ENCODE peak calls at places on chromosomes 12 and 14, in ten cellular contexts. J, X, H, B, Y, T, U, F, V and R are unnamed samples.

GRCh38 chr12:73952304-73952703 is 585.3 kb upstream of the ATXN7L3B start:
- DNase-seq in J (no peak), X (no peak), H (no peak), B (no peak), Y (no peak), T (no peak), U (no peak), F (no peak), V (no peak), R (no peak)

GRCh38 chr12:106644335-106645073 is 61.7 kb downstream of the RFX4 start:
- DNase-seq in J (no peak), X (no peak), H (no peak), B (no peak), Y (no peak), T (no peak), U (no peak), F (peak; percentile 11), V (no peak), R (no peak)

GRCh38 chr14:100140452-100141132 is 18.9 kb downstream of the DEGS2 start:
- DNase-seq in J (no peak), X (no peak), H (no peak), B (no peak), Y (peak; percentile 81), T (no peak), U (no peak), F (peak; percentile 36), V (peak; percentile 44), R (no peak)

GRCh38 chr14:61416587-61416986 is 95.2 kb downstream of the PRKCH start:
- DNase-seq in J (no peak), X (no peak), H (no peak), B (no peak), Y (no peak), T (no peak), U (no peak), F (no peak), V (no peak), R (no peak)

GRCh38 chr12:93127107-93127560 is 198.0 kb upstream of the EEA1 start:
- DNase-seq in J (no peak), X (peak; percentile 48), H (peak; percentile 53), B (no peak), Y (no peak), T (no peak), U (no peak), F (no peak), V (peak; percentile 16), R (no peak)

GRCh38 chr12:75635606-75636444 is 124.4 kb upstream of the KRR1 start:
- DNase-seq in J (no peak), X (no peak), H (no peak), B (peak; percentile 41), Y (peak; percentile 43), T (peak; percentile 91), U (peak; percentile 46), F (no peak), V (no peak), R (peak; percentile 25)

GRCh38 chr12:7319934-7320333 is 16.1 kb downstream of the ACSM4 start:
- DNase-seq in J (no peak), X (no peak), H (no peak), B (no peak), Y (no peak), T (no peak), U (no peak), F (no peak), V (no peak), R (no peak)

GRCh38 chr12:105234197-105234596 is 1.8 kb downstream of the APPL2 start:
- DNase-seq in J (no peak), X (no peak), H (no peak), B (no peak), Y (no peak), T (no peak), U (no peak), F (no peak), V (no peak), R (no peak)

GRCh38 chr14:49992448-49992847 is 99.6 kb downstream of the ARF6 start:
- DNase-seq in J (no peak), X (no peak), H (no peak), B (no peak), Y (no peak), T (no peak), U (no peak), F (no peak), V (no peak), R (no peak)

GRCh38 chr12:4809013-4809448 is 88.8 kb downstream of the GALNT8 start:
- DNase-seq in J (no peak), X (peak; percentile 23), H (no peak), B (no peak), Y (peak; percentile 53), T (no peak), U (no peak), F (peak; percentile 48), V (no peak), R (peak; percentile 41)

GRCh38 chr12:127660961-127661360 is 606.0 kb upstream of the TMEM132C start:
- DNase-seq in J (no peak), X (no peak), H (no peak), B (no peak), Y (no peak), T (no peak), U (no peak), F (no peak), V (no peak), R (no peak)

GRCh38 chr12:111424793-111425251 is 19.1 kb downstream of the SH2B3 start:
- DNase-seq in J (no peak), X (no peak), H (no peak), B (no peak), Y (no peak), T (no peak), U (no peak), F (no peak), V (no peak), R (no peak)
- TF ChIP-seq CTCF in J (no peak), X (no peak), H (peak; percentile 56), B (peak; percentile 38), Y (peak; percentile 12), T (peak; percentile 25), U (peak; percentile 27), F (no peak), V (no peak), R (no peak)

DNA sequence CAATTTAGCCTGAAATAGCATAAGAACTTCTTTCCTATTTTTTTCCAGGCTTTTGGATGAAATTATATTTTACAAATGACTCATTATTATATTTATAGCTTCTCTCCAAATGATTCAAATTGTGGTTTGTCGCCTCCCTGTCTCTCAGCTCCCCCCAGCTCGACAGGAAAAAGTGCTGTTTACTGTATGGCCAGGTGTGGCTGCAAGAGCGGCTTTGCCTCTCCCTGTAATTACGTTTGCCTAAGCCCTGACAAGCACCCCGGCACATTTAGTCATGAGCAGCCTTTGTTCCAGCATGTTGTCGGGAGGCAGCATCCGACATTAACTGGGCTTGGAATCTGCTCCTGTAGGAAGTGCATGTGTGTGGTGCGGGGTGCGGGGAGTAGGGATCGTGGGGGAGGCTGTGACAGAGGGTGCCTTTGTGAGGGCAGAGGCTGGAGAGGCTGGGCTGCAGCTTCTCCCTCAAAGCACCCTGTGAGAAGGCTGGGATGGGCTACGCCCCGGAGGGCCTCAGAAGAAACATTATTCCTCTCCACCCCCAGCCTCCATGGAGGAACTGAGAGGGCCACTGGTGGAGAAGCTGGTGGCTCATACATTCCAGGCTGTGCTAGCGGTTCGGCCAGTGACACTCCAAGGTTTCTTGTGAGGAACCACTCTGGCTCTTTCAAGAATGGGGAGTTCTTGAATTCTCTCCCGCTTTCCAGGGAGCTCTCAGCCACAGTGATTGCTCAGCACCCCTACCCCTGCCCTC is 42.1 kb upstream of the CTDSP2 start:
- DNase-seq in J (no peak), X (no peak), H (no peak), B (peak; percentile 56), Y (peak; percentile 66), T (peak; percentile 73), U (peak; percentile 47), F (no peak), V (no peak), R (no peak)
- TF ChIP-seq CTCF in J (no peak), X (no peak), H (no peak), B (no peak), Y (no peak), T (no peak), U (no peak), F (no peak), V (no peak), R (no peak)

GRCh38 chr12:2752676-2753371 is 41.9 kb upstream of the FKBP4 start:
- DNase-seq in J (peak; percentile 86), X (peak; percentile 48), H (peak; percentile 83), B (peak; percentile 74), Y (peak; percentile 91), T (peak; percentile 25), U (peak; percentile 59), F (peak; percentile 92), V (peak; percentile 79), R (peak; percentile 89)
- TF ChIP-seq CTCF in J (no peak), X (no peak), H (no peak), B (no peak), Y (no peak), T (no peak), U (no peak), F (peak; percentile 20), V (peak; percentile 15), R (peak; percentile 7)

GRCh38 chr12:76878899-76879709 is at the start of gene CSRP2:
- DNase-seq in J (peak; percentile 90), X (peak; percentile 88), H (peak; percentile 96), B (peak; percentile 92), Y (peak; percentile 95), T (peak; percentile 58), U (peak; percentile 78), F (peak; percentile 84), V (peak; percentile 91), R (peak; percentile 90)
- TF ChIP-seq CTCF in J (no peak), X (peak; percentile 55), H (peak; percentile 13), B (no peak), Y (peak; percentile 19), T (peak; percentile 54), U (no peak), F (peak; percentile 57), V (no peak), R (no peak)

DNA sequence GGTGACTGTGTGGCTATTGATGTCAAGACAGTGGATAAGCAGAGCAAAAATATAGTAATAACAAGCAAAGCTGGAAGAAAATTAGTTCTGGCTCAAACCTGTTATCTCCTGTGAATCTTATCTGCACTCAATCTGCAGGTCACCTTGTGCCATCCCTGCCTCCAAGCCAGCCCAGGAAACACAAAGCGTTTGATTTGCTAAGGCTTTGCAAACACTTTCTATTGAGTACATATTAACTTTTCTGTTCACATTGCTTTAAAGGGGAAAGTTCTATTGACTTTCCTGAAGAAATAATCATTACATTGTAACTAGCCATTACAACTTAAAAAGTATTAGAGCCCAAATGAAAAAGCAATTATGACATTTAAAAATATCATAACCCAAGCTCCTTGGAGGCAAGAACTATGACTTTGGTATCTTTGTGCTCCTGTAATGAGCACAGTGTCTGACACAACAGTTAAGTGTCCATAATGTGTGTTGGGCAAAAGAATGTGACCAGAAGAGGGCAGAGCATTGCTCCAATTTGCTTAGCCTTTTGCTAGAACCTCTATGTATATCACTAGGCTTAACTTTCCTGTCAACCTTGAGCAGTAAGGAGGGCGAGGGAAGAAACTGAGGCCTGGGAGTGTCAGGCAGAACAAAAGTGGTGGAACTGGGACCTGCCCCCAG is 24.7 kb downstream of the SERPINA3 start:
- DNase-seq in J (no peak), X (no peak), H (peak; percentile 80), B (no peak), Y (no peak), T (no peak), U (no peak), F (no peak), V (no peak), R (no peak)
- TF ChIP-seq CTCF in J (no peak), X (no peak), H (peak; percentile 50), B (peak; percentile 29), Y (peak; percentile 36), T (no peak), U (peak; percentile 3), F (peak; percentile 34), V (peak; percentile 35), R (peak; percentile 16)